ENCODE peak calls at places on chromosomes 1 and 21, in nine cellular contexts. L is activated T-cell treated with anti-CD3 and anti-CD28 coated beads for 24 hours, B is right lobe of liver, H is glutamatergic neuron, W is NCI-H1436, U is pulmonary artery endothelial cell, N is osteoblast, G is IMR-90, P is Right ventricle myocardium inferior. X is an unnamed sample.

GRCh38 chr1:206478746-206479145 is 8.5 kb downstream of the IKBKE start:
- DNase-seq in L (no peak), B (no peak), H (no peak), W (no peak), U (no peak), N (no peak), G (no peak), P (no peak), X (no peak)

GRCh38 chr1:245544236-245544635 is 389.5 kb downstream of the KIF26B start:
- DNase-seq in L (no peak), B (no peak), H (no peak), W (no peak), U (no peak), N (no peak), G (no peak), P (no peak), X (no peak)

GRCh38 chr1:21901473-21901847 is 35.6 kb downstream of the HSPG2 start:
- DNase-seq in L (no peak), B (no peak), H (no peak), W (no peak), U (no peak), N (peak), G (peak), P (peak), X (no peak)

GRCh38 chr1:22184892-22185612 is 42.2 kb upstream of the WNT4 start:
- DNase-seq in L (no peak), B (no peak), H (peak), W (peak), U (no peak), N (peak), G (no peak), P (no peak), X (peak)

GRCh38 chr1:227894831-227895451 is 52.8 kb downstream of the WNT9A start:
- DNase-seq in L (no peak), B (peak), H (no peak), W (no peak), U (no peak), N (peak), G (no peak), P (peak), X (peak)

GRCh38 chr1:206769331-206769731 is 1.2 kb upstream of the IL19 start:
- DNase-seq in L (peak), B (no peak), H (no peak), W (no peak), U (no peak), N (no peak), G (no peak), P (no peak), X (no peak)

GRCh38 chr21:16976132-16976666 is 536.6 kb upstream of the CXADR start:
- DNase-seq in L (no peak), B (no peak), H (no peak), W (no peak), U (no peak), N (no peak), G (no peak), P (no peak), X (no peak)

GRCh38 chr1:236307437-236307836 is 25.7 kb upstream of the ERO1B start:
- DNase-seq in L (no peak), B (no peak), H (peak), W (no peak), U (no peak), N (no peak), G (no peak), P (no peak), X (no peak)

GRCh38 chr1:983736-984475 is 2.0 kb upstream of the PERM1 start:
- DNase-seq in L (peak), B (peak), H (peak), W (no peak), U (no peak), N (peak), G (no peak), P (peak), X (peak)

GRCh38 chr1:59198565-59198964 is 98.3 kb upstream of the FGGY start:
- DNase-seq in L (no peak), B (no peak), H (no peak), W (no peak), U (no peak), N (no peak), G (no peak), P (no peak), X (no peak)

GRCh38 chr1:210252621-210253041 is 20.0 kb downstream of the SERTAD4 start:
- DNase-seq in L (no peak), B (no peak), H (peak), W (no peak), U (no peak), N (no peak), G (no peak), P (peak), X (peak)

GRCh38 chr1:3834701-3835100 is 22.3 kb downstream of the CEP104 start:
- DNase-seq in L (no peak), B (no peak), H (no peak), W (no peak), U (no peak), N (no peak), G (no peak), P (no peak), X (no peak)

GRCh38 chr1:51957618-51958017 is 32.9 kb downstream of the RAB3B start:
- DNase-seq in L (no peak), B (no peak), H (no peak), W (peak), U (no peak), N (no peak), G (no peak), P (no peak), X (no peak)

GRCh38 chr1:177181631-177182291 is 11.0 kb downstream of the BRINP2 start:
- DNase-seq in L (peak), B (peak), H (peak), W (peak), U (no peak), N (peak), G (peak), P (peak), X (peak)

GRCh38 chr1:84587099-84587498 is 12.9 kb upstream of the CTBS start:
- DNase-seq in L (no peak), B (no peak), H (no peak), W (no peak), U (no peak), N (no peak), G (no peak), P (no peak), X (no peak)

GRCh38 chr1:17011439-17012307 is at the start of gene ATP13A2:
- DNase-seq in L (peak), B (peak), H (peak), W (peak), U (peak), N (peak), G (peak), P (peak), X (peak)

X was measured in Calu3.